ENCODE peak calls at places on chromosome X, in nine cellular contexts. T is fibroblast of the aortic adventitia, F is PC-3, A is choroid plexus epithelial cell, H is brain microvascular endothelial cell, S is upper lobe of right lung, G is right atrium auricular region, J is lower leg skin, Q is OCI-LY7. X is an unnamed sample.

GRCh38 chrX:15973299-15973698 is 118.7 kb upstream of the AP1S2 start:
- DNase-seq in T (peak; percentile 27), F (peak; percentile 66), A (peak; percentile 23), H (peak; percentile 27), S (no peak), G (no peak), J (no peak), Q (peak; percentile 56), X (no peak)

GRCh38 chrX:71198066-71198465 is 25.0 kb upstream of the GJB1 start:
- DNase-seq in T (no peak), F (no peak), A (no peak), H (no peak), S (no peak), G (no peak), J (no peak), Q (peak; percentile 72), X (no peak)

GRCh38 chrX:31656013-31656412 is 584.2 kb upstream of the FTHL17 start:
- DNase-seq in T (peak; percentile 2), F (no peak), A (peak; percentile 52), H (peak; percentile 6), S (no peak), G (no peak), J (no peak), Q (no peak), X (no peak)

GRCh38 chrX:9824554-9824953 is 38.3 kb downstream of the SHROOM2 start:
- DNase-seq in T (no peak), F (no peak), A (peak; percentile 14), H (no peak), S (no peak), G (no peak), J (no peak), Q (no peak), X (no peak)

GRCh38 chrX:101417190-101417589 is 9.2 kb downstream of the HNRNPH2 start:
- DNase-seq in T (no peak), F (no peak), A (no peak), H (no peak), S (no peak), G (no peak), J (no peak), Q (no peak), X (no peak)

GRCh38 chrX:78658851-78659744 is at the start of gene RTL3:
- DNase-seq in T (peak; percentile 86), F (peak; percentile 73), A (peak; percentile 83), H (peak; percentile 56), S (no peak), G (no peak), J (no peak), Q (no peak), X (no peak)

GRCh38 chrX:13471269-13471668 is 98.1 kb upstream of the EGFL6 start:
- DNase-seq in T (no peak), F (no peak), A (peak; percentile 39), H (no peak), S (no peak), G (no peak), J (no peak), Q (no peak), X (no peak)

GRCh38 chrX:28854637-28855036 is 267.4 kb downstream of the IL1RAPL1 start:
- DNase-seq in T (peak; percentile 4), F (no peak), A (peak; percentile 7), H (peak; percentile 19), S (no peak), G (no peak), J (no peak), Q (no peak), X (no peak)

GRCh38 chrX:153494541-153495361 is at the start of gene BGN:
- DNase-seq in T (peak; percentile 68), F (no peak), A (peak; percentile 25), H (no peak), S (no peak), G (no peak), J (no peak), Q (no peak), X (no peak)

GRCh38 chrX:153498453-153498852 is 3.7 kb downstream of the BGN start:
- DNase-seq in T (no peak), F (no peak), A (no peak), H (no peak), S (no peak), G (no peak), J (no peak), Q (no peak), X (no peak)

GRCh38 chrX:153495362-153495751 is 577 bp downstream of the BGN start:
- DNase-seq in T (peak; percentile 66), F (no peak), A (peak; percentile 41), H (no peak), S (no peak), G (no peak), J (peak; percentile 21), Q (no peak), X (no peak)

GRCh38 chrX:153494061-153494460 is 719 bp upstream of the BGN start:
- DNase-seq in T (peak; percentile 21), F (no peak), A (peak; percentile 15), H (no peak), S (no peak), G (peak; percentile 69), J (no peak), Q (no peak), X (no peak)

GRCh38 chrX:153495903-153496629 is 1.3 kb downstream of the BGN start:
- DNase-seq in T (no peak), F (no peak), A (no peak), H (no peak), S (no peak), G (no peak), J (no peak), Q (no peak), X (no peak)
- H3K4me3 ChIP-seq in T (peak overlapping the region; percentile 82), F (no peak overlapping the region), A (peak overlapping the region; percentile 50), H (peak overlapping the region; percentile 72), S (peak overlapping the region; percentile 40), G (peak overlapping the region; percentile 47), J (no peak overlapping the region), Q (no peak overlapping the region), X (no peak overlapping the region)

GRCh38 chrX:134183665-134184064 is 53.3 kb upstream of the CCDC160 start:
- DNase-seq in T (no peak), F (no peak), A (no peak), H (no peak), S (no peak), G (no peak), J (no peak), Q (no peak), X (no peak)

GRCh38 chrX:134186362-134187121 is 50.4 kb upstream of the CCDC160 start:
- DNase-seq in T (no peak), F (peak; percentile 60), A (no peak), H (no peak), S (no peak), G (no peak), J (no peak), Q (no peak), X (no peak)

GRCh38 chrX:134181261-134181660 is 55.7 kb upstream of the CCDC160 start:
- DNase-seq in T (no peak), F (no peak), A (no peak), H (no peak), S (no peak), G (no peak), J (no peak), Q (no peak), X (no peak)

GRCh38 chrX:134180566-134180965 is 56.4 kb upstream of the CCDC160 start:
- DNase-seq in T (no peak), F (no peak), A (no peak), H (no peak), S (no peak), G (no peak), J (no peak), Q (no peak), X (no peak)

DNA sequence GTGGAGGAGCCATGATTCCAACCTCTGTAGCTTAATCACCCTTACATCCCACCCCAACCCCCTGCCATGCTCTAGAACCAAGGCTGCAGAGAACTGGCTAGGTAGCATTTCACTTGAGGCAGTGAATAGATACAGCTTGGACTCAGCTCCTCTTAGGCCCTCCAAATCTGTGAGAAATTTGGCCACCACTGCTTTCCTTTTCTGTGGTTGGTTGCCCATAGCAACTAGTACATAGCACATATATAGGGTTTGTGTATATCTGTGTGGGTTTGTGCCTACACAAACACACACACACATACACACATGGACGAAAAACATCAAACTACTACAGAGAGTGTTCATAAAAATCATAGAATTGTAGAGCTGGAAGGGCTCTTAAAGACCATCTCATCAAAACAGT is 52.0 kb upstream of the CCDC160 start:
- DNase-seq in T (no peak), F (no peak), A (no peak), H (no peak), S (no peak), G (no peak), J (no peak), Q (no peak), X (no peak)
- TF ChIP-seq CTCF in T (no peak), F (no peak), A (no peak), H (no peak), S (no peak), G (no peak), J (no peak), Q (no peak), X (no peak)

DNA sequence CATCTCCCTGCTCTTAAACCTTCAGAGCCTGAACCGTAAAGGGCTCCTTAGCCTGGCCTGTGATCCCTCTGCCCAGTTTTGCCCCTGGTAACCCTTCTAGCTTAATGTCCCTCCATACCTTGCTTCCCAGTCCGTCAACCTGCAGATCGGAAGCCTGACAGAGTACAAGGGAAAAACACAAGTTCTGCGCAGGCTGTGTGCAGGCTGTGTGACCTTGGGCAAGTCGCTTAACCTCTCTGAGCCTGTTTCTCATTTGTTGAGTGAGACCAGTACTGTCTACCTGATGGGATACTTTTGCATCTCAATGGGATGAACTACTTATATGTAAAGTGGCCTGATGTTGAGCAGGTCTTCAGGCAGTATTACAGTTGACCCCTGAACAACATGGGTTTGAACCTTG is 1.7 kb downstream of the NSDHL start:
- DNase-seq in T (no peak), F (no peak), A (no peak), H (no peak), S (no peak), G (no peak), J (no peak), Q (no peak), X (no peak)
- H3K4me3 ChIP-seq in T (no peak overlapping the region), F (peak overlapping the region; percentile 91), A (no peak overlapping the region), H (peak overlapping the region; percentile 79), S (no peak overlapping the region), G (no peak overlapping the region), J (no peak overlapping the region), Q (no peak overlapping the region), X (no peak overlapping the region)

GRCh38 chrX:56786889-56787733 is 58.1 kb downstream of the NBDY start:
- DNase-seq in T (no peak), F (no peak), A (no peak), H (no peak), S (peak; percentile 6), G (no peak), J (no peak), Q (no peak), X (no peak)

GRCh38 chrX:56787734-56788152 is 58.7 kb downstream of the NBDY start:
- DNase-seq in T (no peak), F (no peak), A (no peak), H (no peak), S (peak; percentile 16), G (no peak), J (no peak), Q (no peak), X (no peak)

GRCh38 chrX:56789518-56790070 is 60.6 kb downstream of the NBDY start:
- DNase-seq in T (no peak), F (no peak), A (no peak), H (no peak), S (no peak), G (no peak), J (no peak), Q (no peak), X (no peak)

GRCh38 chrX:56788229-56788628 is 59.2 kb downstream of the NBDY start:
- DNase-seq in T (peak; percentile 80), F (no peak), A (no peak), H (no peak), S (peak; percentile 8), G (no peak), J (no peak), Q (no peak), X (no peak)

DNA sequence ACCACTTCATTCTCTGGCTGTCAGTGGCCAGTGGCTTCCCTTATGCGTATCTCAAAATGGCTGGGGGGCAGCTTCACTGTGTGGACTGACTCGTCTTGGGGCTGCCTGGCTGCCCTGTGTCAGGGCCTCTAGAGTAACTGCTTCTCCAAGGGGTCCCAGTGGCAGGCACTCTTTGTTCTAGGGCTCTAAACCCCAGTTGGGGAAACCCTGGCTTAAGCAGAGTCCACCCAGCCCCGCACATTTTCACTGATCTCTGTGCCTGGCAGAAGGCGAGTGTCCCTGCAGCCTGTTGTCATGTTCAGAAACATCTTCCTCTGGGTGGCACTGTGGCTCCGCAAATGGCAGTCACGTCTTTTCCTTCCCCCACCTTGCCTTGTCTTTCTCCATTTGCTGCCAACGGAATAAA is 59.7 kb downstream of the NBDY start:
- DNase-seq in T (peak; percentile 84), F (no peak), A (peak; percentile 40), H (no peak), S (no peak), G (no peak), J (no peak), Q (peak; percentile 25), X (no peak)
- TF ChIP-seq CTCF in T (peak; percentile 54), F (no peak), A (peak; percentile 38), H (no peak), S (no peak), G (no peak), J (no peak), Q (peak; percentile 50), X (peak; percentile 21)

X was measured in epithelial cell of proximal tubule.